ENCODE peak calls at places on chromosomes 12 and 14, in five cellular contexts. One of them, this sample, is unnamed.

GRCh38 chr14:72643317-72643801 is 250.5 kb downstream of the DPF3 start:
- DNase-seq in neural crest cell: no peak
- DNase-seq in WTC11: no peak
- DNase-seq in left ventricle myocardium inferior: peak
- DNase-seq in dermis blood vessel endothelial cell: peak
- DNase-seq in this sample: peak

GRCh38 chr12:12582895-12583303 is 20.2 kb upstream of the DUSP16 start:
- DNase-seq in neural crest cell: no peak
- DNase-seq in WTC11: no peak
- DNase-seq in left ventricle myocardium inferior: no peak
- DNase-seq in dermis blood vessel endothelial cell: no peak
- DNase-seq in this sample: no peak

GRCh38 chr12:96489392-96490056 is at the start of gene CFAP54:
- DNase-seq in neural crest cell: peak
- DNase-seq in WTC11: peak
- DNase-seq in left ventricle myocardium inferior: peak
- DNase-seq in dermis blood vessel endothelial cell: peak
- DNase-seq in this sample: peak

GRCh38 chr12:5171701-5172100 is 128.0 kb downstream of the KCNA5 start:
- DNase-seq in neural crest cell: peak
- DNase-seq in WTC11: peak
- DNase-seq in left ventricle myocardium inferior: no peak
- DNase-seq in dermis blood vessel endothelial cell: peak
- DNase-seq in this sample: no peak

GRCh38 chr12:65170245-65170881 is 980 bp downstream of the LEMD3 start:
- DNase-seq in neural crest cell: peak
- DNase-seq in WTC11: peak
- DNase-seq in left ventricle myocardium inferior: peak
- DNase-seq in dermis blood vessel endothelial cell: peak
- DNase-seq in this sample: peak

GRCh38 chr12:53560912-53561589 is 53.8 kb upstream of the NPFF start:
- DNase-seq in neural crest cell: no peak
- DNase-seq in WTC11: no peak
- DNase-seq in left ventricle myocardium inferior: no peak
- DNase-seq in dermis blood vessel endothelial cell: peak
- DNase-seq in this sample: no peak

GRCh38 chr12:15706010-15706676 is 83.0 kb downstream of the EPS8 start:
- DNase-seq in neural crest cell: no peak
- DNase-seq in WTC11: peak
- DNase-seq in left ventricle myocardium inferior: no peak
- DNase-seq in dermis blood vessel endothelial cell: no peak
- DNase-seq in this sample: no peak

GRCh38 chr12:119320678-119321077 is 13.9 kb upstream of the CCDC60 start:
- DNase-seq in neural crest cell: no peak
- DNase-seq in WTC11: no peak
- DNase-seq in left ventricle myocardium inferior: no peak
- DNase-seq in dermis blood vessel endothelial cell: no peak
- DNase-seq in this sample: no peak

GRCh38 chr14:73457050-73457934 is 1.1 kb downstream of the NUMB start:
- DNase-seq in neural crest cell: peak
- DNase-seq in WTC11: peak
- DNase-seq in left ventricle myocardium inferior: peak
- DNase-seq in dermis blood vessel endothelial cell: peak
- DNase-seq in this sample: peak

GRCh38 chr12:113933201-113933786 is 32.8 kb downstream of the RBM19 start:
- DNase-seq in neural crest cell: peak
- DNase-seq in WTC11: no peak
- DNase-seq in left ventricle myocardium inferior: no peak
- DNase-seq in dermis blood vessel endothelial cell: no peak
- DNase-seq in this sample: peak

GRCh38 chr12:132357623-132358186 is 28.3 kb upstream of the GALNT9 start:
- DNase-seq in neural crest cell: no peak
- DNase-seq in WTC11: no peak
- DNase-seq in left ventricle myocardium inferior: peak
- DNase-seq in dermis blood vessel endothelial cell: no peak
- DNase-seq in this sample: peak

GRCh38 chr14:34649344-34649743 is 19.4 kb upstream of the SNX6 start:
- DNase-seq in neural crest cell: no peak
- DNase-seq in WTC11: no peak
- DNase-seq in left ventricle myocardium inferior: no peak
- DNase-seq in dermis blood vessel endothelial cell: peak
- DNase-seq in this sample: no peak

GRCh38 chr12:102376251-102376747 is 104.1 kb downstream of the IGF1 start:
- DNase-seq in neural crest cell: no peak
- DNase-seq in WTC11: no peak
- DNase-seq in left ventricle myocardium inferior: no peak
- DNase-seq in dermis blood vessel endothelial cell: no peak
- DNase-seq in this sample: no peak